ENCODE peak calls at places on chromosomes 4 and X, in eight cellular contexts. V is sigmoid colon, W is IMR-90, C is NB4, A is A549, E is uterus, B is stomach, P is heart left ventricle. L is an unnamed sample.

GRCh38 chrX:40170830-40171512 is 73.2 kb upstream of the BCOR start:
- DNase-seq in P (peak; percentile 30), E (peak; percentile 27), A (no peak), W (no peak), V (no peak), C (peak; percentile 85), B (no peak), L (no peak)

GRCh38 chrX:116232833-116233232 is 62.3 kb downstream of the AGTR2 start:
- DNase-seq in B (no peak), P (no peak), V (no peak), E (no peak), C (no peak), W (peak; percentile 4), A (no peak), L (no peak)

GRCh38 chr4:127479031-127479622 is 153.6 kb upstream of the INTU start:
- DNase-seq in B (no peak), E (no peak), A (peak; percentile 0), W (peak; percentile 52), V (no peak), C (peak; percentile 51), P (no peak), L (no peak)

GRCh38 chr4:54516556-54517215 is 141.1 kb upstream of the KIT start:
- DNase-seq in P (peak; percentile 45), V (no peak), C (no peak), W (peak; percentile 26), B (no peak), A (no peak), E (no peak), L (no peak)

GRCh38 chr4:47752214-47752613 is 85.7 kb downstream of the CORIN start:
- DNase-seq in B (no peak), A (no peak), V (no peak), W (no peak), C (no peak), P (no peak), E (no peak), L (no peak)

GRCh38 chr4:907691-908437 is 24.3 kb downstream of the GAK start:
- DNase-seq in B (no peak), W (peak; percentile 65), A (no peak), E (peak; percentile 40), C (no peak), V (no peak), P (peak; percentile 19), L (no peak)

GRCh38 chrX:118062817-118063615 is 53.6 kb downstream of the KLHL13 start:
- DNase-seq in E (no peak), V (no peak), B (no peak), W (no peak), P (no peak), A (no peak), C (no peak), L (no peak)

GRCh38 chr4:180909279-180909678 is 1333.9 kb upstream of the TENM3 start:
- DNase-seq in C (peak; percentile 22), B (no peak), E (no peak), A (no peak), P (no peak), W (peak; percentile 22), V (no peak), L (no peak)

GRCh38 chrX:4322916-4323315 is 609.5 kb upstream of the PRKX start:
- DNase-seq in P (no peak), A (no peak), W (no peak), B (no peak), E (no peak), C (no peak), V (no peak), L (no peak)

GRCh38 chr4:98745372-98745771 is 87.0 kb upstream of the TSPAN5 start:
- DNase-seq in W (peak; percentile 15), E (no peak), B (no peak), A (no peak), V (no peak), C (peak; percentile 49), P (no peak), L (no peak)

GRCh38 chrX:34404386-34405070 is 252.6 kb downstream of the TMEM47 start:
- DNase-seq in C (no peak), V (peak; percentile 78), W (no peak), A (no peak), B (no peak), P (no peak), E (peak; percentile 46), L (peak; percentile 51)

GRCh38 chrX:15737957-15738685 is at the start of gene CA5B:
- DNase-seq in V (peak; percentile 96), P (peak; percentile 94), C (peak; percentile 1), A (peak; percentile 65), B (peak; percentile 98), E (peak; percentile 94), W (peak; percentile 57), L (peak; percentile 98)

GRCh38 chr4:159401791-159402380 is 299.0 kb downstream of the RAPGEF2 start:
- DNase-seq in B (no peak), C (no peak), P (no peak), V (no peak), E (no peak), W (peak; percentile 98), A (no peak), L (no peak)

GRCh38 chr4:128379860-128380259 is 92.2 kb upstream of the PGRMC2 start:
- DNase-seq in A (peak; percentile 31), C (peak; percentile 31), P (peak; percentile 54), E (peak; percentile 38), V (no peak), W (peak; percentile 49), B (peak; percentile 61), L (peak; percentile 59)

GRCh38 chrX:135416546-135416945 is 5.2 kb upstream of the SMIM10L2A start:
- DNase-seq in A (no peak), E (no peak), C (no peak), P (no peak), W (no peak), B (no peak), V (no peak), L (no peak)

GRCh38 chrX:39242187-39242586 is 440.9 kb downstream of the MID1IP1 start:
- DNase-seq in W (no peak), C (peak; percentile 35), P (no peak), A (peak; percentile 6), V (no peak), E (no peak), B (peak; percentile 31), L (peak; percentile 44)

GRCh38 chr4:187826725-187827124 is 168.8 kb upstream of the ZFP42 start:
- DNase-seq in W (no peak), V (no peak), E (no peak), B (no peak), A (no peak), P (no peak), C (no peak), L (no peak)

DNA sequence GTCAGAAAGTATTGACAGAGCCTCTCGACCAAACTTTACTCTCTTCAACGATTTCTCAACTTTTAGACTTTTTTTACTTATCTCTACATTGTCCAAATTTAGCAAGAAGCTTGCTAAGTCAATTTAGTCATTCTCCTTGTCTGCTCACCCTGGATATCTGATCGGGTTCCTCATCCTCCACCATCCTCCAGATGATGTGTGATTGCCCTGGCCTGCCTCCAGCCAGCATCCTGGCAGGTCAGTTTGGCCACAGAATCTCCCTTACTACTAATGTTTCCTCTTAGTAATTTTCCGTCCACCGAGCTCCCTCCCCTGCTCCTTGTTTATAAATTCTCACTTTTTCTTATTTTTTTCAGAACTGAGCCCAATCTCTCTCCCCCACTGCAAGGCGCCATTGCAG is 167.9 kb upstream of the ZFP42 start:
- DNase-seq in V (no peak), E (no peak), C (no peak), B (no peak), W (peak; percentile 79), A (no peak), P (no peak), L (no peak)
- TF ChIP-seq POLR2A in V (no peak), E (no peak), C (no peak), B (no peak), W (no peak), A (no peak), P (no peak), L (no peak)

GRCh38 chr4:153346031-153346430 is 1.5 kb downstream of the MND1 start:
- DNase-seq in B (no peak), P (no peak), A (no peak), W (no peak), E (no peak), C (no peak), V (no peak), L (no peak)

GRCh38 chr4:153348006-153348405 is 3.5 kb downstream of the MND1 start:
- DNase-seq in P (no peak), V (no peak), W (peak; percentile 62), E (no peak), B (no peak), C (no peak), A (no peak), L (no peak)

GRCh38 chr4:153345011-153345981 is 808 bp downstream of the MND1 start:
- DNase-seq in B (no peak), E (no peak), V (peak; percentile 66), P (no peak), A (peak; percentile 17), W (peak; percentile 56), C (peak; percentile 82), L (peak; percentile 54)

GRCh38 chr4:153347117-153347516 is 2.6 kb downstream of the MND1 start:
- DNase-seq in E (no peak), W (no peak), C (no peak), B (no peak), V (no peak), A (no peak), P (no peak), L (no peak)

GRCh38 chr4:153346563-153346962 is 2.1 kb downstream of the MND1 start:
- DNase-seq in E (no peak), W (peak; percentile 10), V (no peak), C (peak; percentile 39), B (no peak), A (no peak), P (no peak), L (no peak)
- H3K4me3 ChIP-seq in E (no peak overlapping the region), W (no peak overlapping the region), V (no peak overlapping the region), C (peak overlapping the region; percentile 86), B (no peak overlapping the region), A (no peak overlapping the region), P (no peak overlapping the region), L (no peak overlapping the region)

GRCh38 chr4:44725861-44726820 is at the start of gene GNPDA2:
- DNase-seq in W (peak; percentile 89), A (peak; percentile 66), C (peak; percentile 87), E (peak; percentile 91), V (peak; percentile 95), P (peak; percentile 95), B (peak; percentile 91), L (peak; percentile 87)
- TF ChIP-seq POLR2A in W (no peak), A (peak; percentile 83), C (peak; percentile 44), E (peak; percentile 57), V (peak; percentile 18), P (no peak), B (no peak), L (peak; percentile 45)

GRCh38 chr4:183262776-183263100 is 57.3 kb downstream of the CLDN22 start:
- DNase-seq in P (no peak), C (no peak), B (no peak), E (no peak), A (no peak), V (no peak), W (no peak), L (no peak)

GRCh38 chr4:183266386-183266785 is 53.7 kb downstream of the CLDN22 start:
- DNase-seq in A (no peak), B (no peak), C (no peak), P (no peak), V (no peak), E (no peak), W (peak; percentile 51), L (no peak)

GRCh38 chr4:183272384-183272783 is 47.7 kb downstream of the CLDN22 start:
- DNase-seq in P (no peak), B (no peak), E (no peak), V (no peak), C (no peak), A (no peak), W (no peak), L (no peak)

GRCh38 chr4:183264614-183265013 is 55.5 kb downstream of the CLDN22 start:
- DNase-seq in V (no peak), W (peak; percentile 87), E (no peak), C (no peak), P (no peak), A (no peak), B (no peak), L (no peak)

GRCh38 chr4:183268556-183268955 is 51.5 kb downstream of the CLDN22 start:
- DNase-seq in V (no peak), C (no peak), A (no peak), W (no peak), E (no peak), P (no peak), B (no peak), L (no peak)
- H3K4me3 ChIP-seq in V (no peak overlapping the region), C (no peak overlapping the region), A (no peak overlapping the region), W (no peak overlapping the region), E (no peak overlapping the region), P (no peak overlapping the region), B (no peak overlapping the region), L (no peak overlapping the region)

L was measured in right lobe of liver.